ENCODE peak calls at places on chromosomes 11 and 22, in eight cellular contexts. Z is transverse colon, I is heart right ventricle, M is lower leg skin, Q is Peyer's patch, P is adrenal gland, K is tibial nerve, N is dorsolateral prefrontal cortex. U is an unnamed sample.

GRCh38 chr11:251550-251949 is 14.8 kb downstream of the PSMD13 start:
- DNase-seq in I (no peak), Q (no peak), M (peak), P (no peak), N (no peak), Z (no peak), K (no peak), U (no peak)

GRCh38 chr11:34091825-34092224 is 13.6 kb upstream of the NAT10 start:
- DNase-seq in I (no peak), P (no peak), K (no peak), N (no peak), M (no peak), Z (no peak), Q (no peak), U (no peak)

GRCh38 chr22:43346521-43346929 is 3.4 kb upstream of the SCUBE1 start:
- DNase-seq in P (peak), Q (peak), M (peak), K (peak), Z (peak), N (no peak), I (peak), U (peak)

GRCh38 chr11:128448487-128448886 is 138.9 kb downstream of the ETS1 start:
- DNase-seq in K (no peak), Q (no peak), N (no peak), P (no peak), Z (peak), M (peak), I (no peak), U (peak)

GRCh38 chr22:40273319-40273718 is 73.0 kb upstream of the ADSL start:
- DNase-seq in N (no peak), Q (no peak), P (no peak), Z (no peak), M (no peak), I (no peak), K (no peak), U (no peak)

GRCh38 chr22:35612903-35613302 is 4.2 kb downstream of the MB start:
- DNase-seq in Q (no peak), M (no peak), Z (no peak), K (no peak), I (peak), P (no peak), N (no peak), U (no peak)

GRCh38 chr11:65291613-65292012 is 23.1 kb upstream of the CDC42EP2 start:
- DNase-seq in P (no peak), K (no peak), Z (no peak), I (no peak), M (no peak), N (peak), Q (no peak), U (peak)

GRCh38 chr11:6864436-6864835 is 1.6 kb downstream of the OR10A2 start:
- DNase-seq in I (no peak), K (no peak), Z (no peak), Q (no peak), M (no peak), N (no peak), P (no peak), U (peak)

GRCh38 chr11:15629690-15630321 is 515.1 kb downstream of the INSC start:
- DNase-seq in P (peak), N (no peak), M (no peak), Q (no peak), Z (peak), K (peak), I (no peak), U (no peak)

GRCh38 chr22:24289781-24290181 is 19.1 kb downstream of the SPECC1L start:
- DNase-seq in K (no peak), Z (no peak), M (no peak), P (no peak), I (no peak), Q (no peak), N (no peak), U (peak)

GRCh38 chr22:17120711-17121234 is 387 bp downstream of the TMEM121B start:
- DNase-seq in N (no peak), Q (no peak), Z (no peak), I (no peak), M (no peak), P (no peak), K (no peak), U (no peak)

GRCh38 chr11:130737866-130738431 is 178.3 kb downstream of the SNX19 start:
- DNase-seq in Z (no peak), I (peak), Q (no peak), K (no peak), P (peak), N (no peak), M (no peak), U (peak)

GRCh38 chr11:70612459-70613141 is 214.3 kb downstream of the CTTN start:
- DNase-seq in K (no peak), Z (no peak), M (no peak), Q (no peak), I (no peak), N (no peak), P (no peak), U (no peak)

GRCh38 chr11:12235945-12236743 is 125.8 kb downstream of the MICAL2 start:
- DNase-seq in N (no peak), K (peak), M (no peak), Z (peak), P (peak), Q (no peak), I (no peak), U (peak)

GRCh38 chr22:32325811-32326237 is 31.8 kb upstream of the RFPL3 start:
- DNase-seq in M (peak), K (no peak), P (no peak), Q (no peak), I (no peak), Z (no peak), N (no peak), U (no peak)

GRCh38 chr11:62705880-62706831 is 1.1 kb downstream of the BSCL2 start:
- DNase-seq in P (peak), Z (peak), I (peak), N (peak), K (peak), M (peak), Q (peak), U (peak)
- H3K4me3 ChIP-seq in P (peak), Z (peak), I (peak), N (peak), K (peak), M (peak), Q (peak), U (peak)

GRCh38 chr11:63683133-63683991 is 2.1 kb downstream of the RTN3 start:
- DNase-seq in K (no peak), I (no peak), P (no peak), Q (no peak), N (no peak), M (no peak), Z (no peak), U (peak)

GRCh38 chr11:63682045-63682915 is 980 bp downstream of the RTN3 start:
- DNase-seq in Q (no peak), Z (peak), M (peak), K (peak), P (peak), I (no peak), N (peak), U (peak)

GRCh38 chr11:63686912-63687311 is 5.6 kb downstream of the RTN3 start:
- DNase-seq in Q (no peak), M (no peak), I (no peak), K (no peak), Z (no peak), P (no peak), N (no peak), U (no peak)

GRCh38 chr11:63680842-63681207 is 475 bp upstream of the RTN3 start:
- DNase-seq in P (peak), K (no peak), Q (no peak), N (peak), M (no peak), Z (no peak), I (no peak), U (no peak)

GRCh38 chr11:63681208-63682044 is at the start of gene RTN3:
- DNase-seq in N (peak), Q (peak), I (peak), P (peak), Z (peak), K (peak), M (peak), U (peak)
- TF ChIP-seq CTCF in N (peak), Q (peak), I (peak), P (no peak), Z (no peak), K (peak), M (no peak), U (no peak)

DNA sequence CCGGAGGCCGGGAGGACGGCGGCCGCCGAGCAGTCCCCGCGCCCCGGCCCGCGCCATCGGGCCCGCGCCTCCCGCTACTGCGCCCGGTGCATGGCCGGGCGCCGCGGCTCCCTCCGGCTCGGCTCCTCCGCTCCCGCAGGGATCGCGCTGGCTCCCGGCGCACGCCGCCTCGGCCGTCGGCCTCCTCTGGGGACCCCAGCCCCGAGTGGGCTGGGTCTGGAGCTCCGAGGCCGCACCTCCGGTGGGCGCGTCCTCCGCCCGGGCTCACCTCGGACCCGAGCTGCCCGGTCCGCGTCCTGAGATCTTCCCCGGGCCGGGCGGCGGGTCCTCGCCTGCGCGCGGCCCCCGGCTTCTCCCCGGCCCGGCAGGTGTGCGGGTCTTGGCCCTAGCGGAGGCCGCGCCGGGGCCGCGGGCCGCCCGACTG is 251 bp downstream of the SHISA8 start:
- DNase-seq in Z (no peak), M (no peak), I (no peak), Q (no peak), N (no peak), P (no peak), K (no peak), U (no peak)
- H3K4me3 ChIP-seq in Z (peak), M (no peak), I (peak), Q (peak), N (peak), P (no peak), K (peak), U (no peak)

GRCh38 chr11:46079662-46080061 is 41.6 kb downstream of the PHF21A start:
- DNase-seq in P (no peak), K (no peak), N (no peak), Q (no peak), Z (no peak), I (no peak), M (no peak), U (no peak)

GRCh38 chr11:46072172-46072964 is 48.9 kb downstream of the PHF21A start:
- DNase-seq in K (no peak), P (peak), I (no peak), Z (no peak), M (no peak), N (no peak), Q (no peak), U (peak)

GRCh38 chr11:46075168-46075567 is 46.1 kb downstream of the PHF21A start:
- DNase-seq in M (no peak), Z (no peak), N (no peak), P (peak), I (no peak), Q (no peak), K (no peak), U (peak)

GRCh38 chr11:46073632-46074031 is 47.6 kb downstream of the PHF21A start:
- DNase-seq in I (no peak), N (no peak), M (no peak), Z (no peak), P (no peak), Q (no peak), K (no peak), U (no peak)

DNA sequence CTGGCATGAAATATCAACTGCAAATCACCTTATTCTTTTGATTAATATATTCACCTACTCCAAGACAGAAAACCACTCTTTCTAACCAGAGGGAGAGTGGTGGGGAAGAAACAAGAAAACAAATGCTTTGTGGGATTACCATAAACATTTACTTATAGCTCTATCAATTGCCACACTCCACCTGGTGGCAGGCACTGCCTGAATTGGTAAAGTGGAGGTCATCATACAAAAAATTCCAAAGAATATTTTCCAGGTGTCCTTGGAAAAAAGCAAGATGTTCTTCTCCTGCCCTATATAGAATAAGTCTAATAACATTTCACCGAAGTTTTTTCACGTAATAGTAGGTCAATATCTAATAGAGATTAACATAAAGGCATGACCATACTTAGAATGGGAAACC is 45.3 kb downstream of the PHF21A start:
- DNase-seq in P (no peak), N (no peak), Q (no peak), Z (no peak), M (no peak), K (no peak), I (no peak), U (no peak)
- TF ChIP-seq CTCF in P (no peak), N (no peak), Q (no peak), Z (no peak), M (no peak), K (no peak), I (no peak), U (peak)

DNA sequence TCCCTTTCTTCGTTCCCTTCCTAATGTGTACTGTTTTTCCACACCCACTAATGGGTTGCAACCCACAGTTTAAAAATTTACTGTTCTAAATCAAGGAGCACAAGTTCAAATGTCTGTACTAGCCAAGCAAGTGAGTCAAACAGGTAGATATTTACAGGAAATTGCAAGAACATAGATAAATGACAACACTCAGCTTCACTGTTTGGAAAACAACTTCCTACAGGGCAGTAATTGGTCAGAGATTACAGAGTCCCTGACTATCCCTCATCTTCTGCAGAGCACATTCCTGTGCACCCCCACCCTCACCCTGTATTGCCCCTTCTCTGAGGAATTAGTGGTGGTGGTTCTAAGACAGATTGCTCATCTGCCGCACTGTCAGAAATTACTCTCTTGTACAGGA is 1.9 kb downstream of the SERPING1 start:
- DNase-seq in P (no peak), M (no peak), Z (no peak), N (no peak), Q (no peak), K (no peak), I (no peak), U (no peak)
- H3K4me3 ChIP-seq in P (no peak), M (no peak), Z (no peak), N (peak), Q (no peak), K (no peak), I (no peak), U (peak)

DNA sequence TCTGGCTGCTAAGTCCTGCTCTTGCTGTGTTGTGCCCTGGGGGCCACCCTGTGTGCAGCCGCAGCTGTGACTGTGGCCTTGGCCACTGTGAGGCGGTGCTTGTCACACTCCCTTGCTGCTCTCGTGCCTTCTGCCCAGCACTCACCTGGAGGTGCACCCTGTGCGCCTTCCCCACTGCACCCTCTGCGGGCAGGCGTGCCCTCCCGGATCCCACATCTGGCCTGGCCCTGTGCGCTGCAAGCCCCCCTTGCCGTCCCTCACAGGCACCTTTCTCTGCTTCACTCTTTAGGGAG is 27.2 kb downstream of the TBX1 start:
- DNase-seq in K (no peak), M (no peak), N (no peak), Z (no peak), I (no peak), P (no peak), Q (no peak), U (no peak)
- TF ChIP-seq CTCF in K (no peak), M (no peak), N (no peak), Z (no peak), I (no peak), P (no peak), Q (no peak), U (no peak)

GRCh38 chr11:82792822-82793569 is 59.3 kb upstream of the FAM181B start:
- DNase-seq in I (no peak), Z (no peak), N (no peak), M (no peak), P (no peak), Q (no peak), K (no peak), U (no peak)
- H3K4me3 ChIP-seq in I (no peak), Z (no peak), N (no peak), M (no peak), P (no peak), Q (no peak), K (no peak), U (no peak)

GRCh38 chr22:45242778-45243191 is 2.1 kb upstream of the KIAA0930 start:
- DNase-seq in Q (no peak), Z (peak), N (no peak), I (no peak), K (no peak), M (no peak), P (peak), U (peak)
- TF ChIP-seq CTCF in Q (no peak), Z (no peak), N (peak), I (no peak), K (no peak), M (no peak), P (no peak), U (peak)